ENCODE peak calls at places on chromosomes 7 and 10, in five cellular contexts. C is astrocyte of the cerebellum, J is K562, T is spleen, Y is nephron progenitor cell. M is an unnamed sample.

GRCh38 chr10:110931769-110932381 is 12.5 kb downstream of the SHOC2 start:
- DNase-seq in C (no peak), J (no peak), T (no peak), Y (no peak), M (no peak)

GRCh38 chr10:78313636-78314035 is 280.0 kb downstream of the RPS24 start:
- DNase-seq in C (no peak), J (no peak), T (no peak), Y (no peak), M (no peak)

GRCh38 chr7:101882595-101883564 is 65.5 kb downstream of the CUX1 start:
- DNase-seq in C (peak), J (peak), T (no peak), Y (peak), M (no peak)

GRCh38 chr7:140384894-140385650 is 13.3 kb downstream of the SLC37A3 start:
- DNase-seq in C (no peak), J (no peak), T (no peak), Y (no peak), M (no peak)

GRCh38 chr7:5351508-5352265 is 68.9 kb downstream of the SLC29A4 start:
- DNase-seq in C (no peak), J (no peak), T (no peak), Y (no peak), M (no peak)

GRCh38 chr7:145624618-145625017 is 492.0 kb upstream of the CNTNAP2 start:
- DNase-seq in C (no peak), J (no peak), T (no peak), Y (no peak), M (no peak)

GRCh38 chr7:149063481-149063880 is 27.0 kb downstream of the ZNF786 start:
- DNase-seq in C (no peak), J (no peak), T (no peak), Y (no peak), M (no peak)

GRCh38 chr10:131885391-131886165 is 15.2 kb upstream of the PPP2R2D start:
- DNase-seq in C (no peak), J (peak), T (peak), Y (peak), M (peak)

GRCh38 chr7:144854839-144855424 is 19.1 kb upstream of the TPK1 start:
- DNase-seq in C (no peak), J (peak), T (no peak), Y (peak), M (no peak)

GRCh38 chr7:149202831-149203231 is 7.5 kb downstream of the ZNF282 start:
- DNase-seq in C (no peak), J (no peak), T (peak), Y (no peak), M (no peak)

GRCh38 chr7:359776-360361 is 69.9 kb downstream of the FOXL3 start:
- DNase-seq in C (no peak), J (no peak), T (peak), Y (no peak), M (peak)

GRCh38 chr7:42605381-42605780 is 306.5 kb downstream of the C7orf25 start:
- DNase-seq in C (peak), J (no peak), T (no peak), Y (no peak), M (no peak)

GRCh38 chr10:1368772-1369171 is 312.6 kb downstream of the WDR37 start:
- DNase-seq in C (no peak), J (peak), T (no peak), Y (peak), M (no peak)
- TF ChIP-seq CTCF in C (peak), J (peak), T (no peak), Y (peak), M (peak)

GRCh38 chr7:51732951-51733350 is 416.3 kb upstream of the COBL start:
- DNase-seq in C (peak), J (no peak), T (no peak), Y (no peak), M (no peak)
- TF ChIP-seq CTCF in C (peak), J (no peak), T (no peak), Y (no peak), M (no peak)

GRCh38 chr7:2148814-2149213 is 83.9 kb downstream of the MAD1L1 start:
- DNase-seq in C (no peak), J (no peak), T (no peak), Y (no peak), M (no peak)

GRCh38 chr7:2149672-2150444 is 82.9 kb downstream of the MAD1L1 start:
- DNase-seq in C (no peak), J (no peak), T (no peak), Y (no peak), M (no peak)

GRCh38 chr7:2145835-2146580 is 86.7 kb downstream of the MAD1L1 start:
- DNase-seq in C (no peak), J (no peak), T (no peak), Y (no peak), M (no peak)

GRCh38 chr7:2146676-2147472 is 85.9 kb downstream of the MAD1L1 start:
- DNase-seq in C (no peak), J (no peak), T (no peak), Y (no peak), M (no peak)

DNA sequence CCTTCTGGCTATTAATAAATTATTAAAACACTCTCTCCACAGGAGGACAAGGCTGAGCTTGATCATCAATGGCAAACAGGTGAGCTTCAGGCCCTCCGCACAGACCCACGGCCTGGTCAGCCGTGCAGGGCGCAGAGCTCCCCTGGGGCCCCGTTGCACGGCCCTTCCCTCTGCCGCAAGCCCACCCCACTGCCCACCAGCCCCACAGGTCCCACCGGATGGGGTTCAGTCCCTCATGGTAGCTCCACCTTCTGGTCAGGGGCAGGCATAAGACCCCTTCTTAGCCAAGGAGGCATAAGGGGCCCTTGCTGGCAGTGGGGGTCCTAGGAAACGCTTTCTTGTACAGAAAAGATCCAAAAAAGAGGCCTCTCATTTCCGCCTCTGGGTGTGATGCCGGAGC is 84.6 kb downstream of the MAD1L1 start:
- DNase-seq in C (no peak), J (no peak), T (no peak), Y (no peak), M (no peak)
- TF ChIP-seq CTCF in C (peak), J (no peak), T (no peak), Y (no peak), M (peak)

DNA sequence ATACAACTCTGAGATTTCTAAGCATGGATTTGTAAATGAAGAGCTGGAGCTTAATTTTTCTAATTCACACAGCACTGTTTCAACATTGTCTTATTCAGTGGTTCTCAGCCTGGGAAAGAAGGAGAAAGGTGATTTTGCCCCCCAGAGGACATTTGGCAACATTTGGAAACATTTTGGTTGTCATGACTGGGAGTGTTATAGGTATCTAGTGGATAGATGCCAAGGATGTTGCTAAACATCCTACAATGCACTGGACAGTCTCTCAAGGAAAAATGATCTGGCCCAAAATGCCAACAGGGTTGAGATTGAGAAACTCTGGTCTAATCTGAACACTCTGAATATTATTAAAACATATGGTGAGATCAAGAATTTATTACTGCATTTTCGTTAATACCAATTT is 3.8 kb upstream of the CAV2 start:
- DNase-seq in C (no peak), J (no peak), T (no peak), Y (no peak), M (no peak)
- TF ChIP-seq CTCF in C (no peak), J (no peak), T (no peak), Y (no peak), M (no peak)

DNA sequence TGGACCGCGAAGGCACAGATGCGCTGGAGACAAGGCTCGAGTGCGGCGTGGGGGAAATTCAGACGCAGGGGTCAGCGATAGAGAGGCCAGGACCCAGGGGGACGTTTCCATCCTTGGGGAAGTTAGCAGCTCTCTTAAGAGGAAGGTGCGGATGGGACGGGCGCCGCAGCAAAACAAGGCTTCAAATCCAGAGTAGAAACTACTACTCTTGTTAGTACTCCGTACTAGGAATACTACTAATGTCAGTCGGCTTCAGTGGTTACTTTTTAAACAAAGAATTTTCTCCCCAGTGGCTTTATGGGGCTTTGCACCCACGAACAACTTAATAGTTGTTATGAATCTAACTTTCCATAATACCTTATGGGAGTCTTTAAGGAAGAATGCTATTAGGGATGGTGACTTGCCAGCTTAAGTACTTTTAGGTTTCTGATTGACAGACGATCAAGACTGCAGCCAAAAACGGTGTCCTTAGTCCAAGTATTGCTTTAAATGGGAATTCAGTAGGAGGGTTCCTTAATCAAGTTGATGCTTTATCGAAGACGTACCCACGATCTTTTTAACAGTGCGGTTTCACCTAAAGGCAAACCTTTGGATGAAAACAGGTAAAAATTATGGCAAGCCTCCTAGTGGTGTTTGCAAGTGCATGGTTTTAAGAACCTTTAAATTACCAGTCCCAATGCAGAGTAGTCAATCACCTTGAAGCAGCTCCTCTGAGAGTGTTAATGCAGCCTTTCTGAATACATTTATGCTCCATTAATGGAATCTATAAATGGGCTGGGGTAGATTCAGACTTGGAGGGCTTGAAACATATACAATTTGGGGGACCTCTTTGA is 868 bp upstream of the IDE start:
- DNase-seq in C (no peak), J (no peak), T (no peak), Y (no peak), M (no peak)
- TF ChIP-seq CTCF in C (no peak), J (peak), T (peak), Y (no peak), M (peak)

GRCh38 chr10:19168584-19168983 is 120.0 kb downstream of the MALRD1 start:
- DNase-seq in C (no peak), J (no peak), T (no peak), Y (peak), M (no peak)
- TF ChIP-seq CTCF in C (peak), J (no peak), T (no peak), Y (peak), M (no peak)

GRCh38 chr7:39414669-39415035 is 151.6 kb upstream of the YAE1 start:
- DNase-seq in C (no peak), J (no peak), T (no peak), Y (no peak), M (no peak)

GRCh38 chr7:39416866-39417265 is 149.3 kb upstream of the YAE1 start:
- DNase-seq in C (no peak), J (no peak), T (no peak), Y (no peak), M (no peak)

GRCh38 chr7:39410582-39410981 is 155.6 kb upstream of the YAE1 start:
- DNase-seq in C (no peak), J (no peak), T (no peak), Y (no peak), M (no peak)

GRCh38 chr7:39415091-39415820 is 150.9 kb upstream of the YAE1 start:
- DNase-seq in C (no peak), J (no peak), T (no peak), Y (no peak), M (no peak)

GRCh38 chr7:39413866-39414668 is 152.1 kb upstream of the YAE1 start:
- DNase-seq in C (no peak), J (peak), T (peak), Y (peak), M (no peak)
- TF ChIP-seq CTCF in C (peak), J (no peak), T (no peak), Y (peak), M (peak)

GRCh38 chr7:150404785-150405583 is 25.9 kb downstream of the ZNF775 start:
- DNase-seq in C (peak), J (peak), T (peak), Y (peak), M (peak)
- TF ChIP-seq CTCF in C (peak), J (peak), T (no peak), Y (no peak), M (peak)